ENCODE peak calls at places on chromosomes 12 and 14, in eight cellular contexts. S, X, C, A, Y, T, Q and J are unnamed samples.

GRCh38 chr14:100573009-100573756 is 14.0 kb downstream of the BEGAIN start:
- DNase-seq in A (no peak), Y (no peak), S (no peak), T (no peak), X (no peak), Q (no peak), C (no peak), J (no peak)

GRCh38 chr12:2003676-2004112 is 563 bp downstream of the DCP1B start:
- DNase-seq in S (no peak), T (no peak), Q (no peak), A (peak), C (no peak), X (no peak), Y (no peak), J (no peak)

GRCh38 chr12:12685305-12685704 is 10.7 kb downstream of the GPR19 start:
- DNase-seq in T (no peak), Y (no peak), S (no peak), Q (no peak), X (no peak), C (no peak), A (no peak), J (no peak)

GRCh38 chr14:21084396-21084795 is 14.1 kb downstream of the ZNF219 start:
- DNase-seq in Y (no peak), T (no peak), Q (no peak), A (no peak), S (no peak), C (no peak), X (no peak), J (no peak)

GRCh38 chr12:113247123-113248045 is 26.1 kb downstream of the TPCN1 start:
- DNase-seq in A (no peak), Y (no peak), S (no peak), X (no peak), C (peak), T (peak), Q (no peak), J (peak)

GRCh38 chr14:98240396-98240795 is 1031.6 kb downstream of the BCL11B start:
- DNase-seq in T (no peak), X (no peak), C (no peak), S (no peak), Q (no peak), Y (no peak), A (no peak), J (no peak)

GRCh38 chr14:102988054-102988453 is 65.6 kb downstream of the AMN start:
- DNase-seq in Y (no peak), A (no peak), T (peak), S (no peak), Q (no peak), X (peak), C (no peak), J (no peak)

GRCh38 chr14:50018236-50019210 is 97.8 kb downstream of the VCPKMT start:
- DNase-seq in A (no peak), S (no peak), C (no peak), Q (no peak), T (peak), Y (no peak), X (peak), J (no peak)

GRCh38 chr12:113214938-113215400 is 6.3 kb upstream of the TPCN1 start:
- DNase-seq in S (no peak), Y (peak), X (peak), T (peak), A (peak), C (peak), Q (peak), J (no peak)

GRCh38 chr14:52790011-52790755 is 1.2 kb downstream of the GNPNAT1 start:
- DNase-seq in T (peak), A (no peak), X (peak), C (no peak), S (no peak), Q (no peak), Y (no peak), J (no peak)

GRCh38 chr14:101358726-101359125 is 202.6 kb upstream of the DIO3 start:
- DNase-seq in T (no peak), A (no peak), Y (no peak), Q (no peak), X (no peak), S (no peak), C (no peak), J (no peak)

GRCh38 chr12:124469193-124469888 is 98.1 kb downstream of the NCOR2 start:
- DNase-seq in C (no peak), S (no peak), X (peak), T (no peak), Q (no peak), Y (no peak), A (no peak), J (peak)

GRCh38 chr14:88604213-88604612 is 41.4 kb downstream of the ZC3H14 start:
- DNase-seq in A (no peak), Y (no peak), S (no peak), C (no peak), X (no peak), Q (no peak), T (no peak), J (no peak)

GRCh38 chr12:78096909-78097597 is 266.4 kb downstream of the NAV3 start:
- DNase-seq in T (peak), X (no peak), S (no peak), C (no peak), Q (no peak), Y (no peak), A (peak), J (no peak)

GRCh38 chr12:2198088-2198501 is 145.3 kb downstream of the CACNA1C start:
- DNase-seq in Y (no peak), Q (peak), A (peak), S (no peak), X (no peak), T (no peak), C (no peak), J (no peak)

GRCh38 chr12:51132693-51133092 is 40.2 kb downstream of the TFCP2 start:
- DNase-seq in C (no peak), S (no peak), A (no peak), X (no peak), T (no peak), Y (no peak), Q (no peak), J (no peak)

GRCh38 chr14:92656306-92656705 is 92.1 kb downstream of the LGMN start:
- DNase-seq in C (no peak), A (no peak), Q (no peak), Y (no peak), T (no peak), S (no peak), X (no peak), J (no peak)

GRCh38 chr12:58487280-58488141 is 432.8 kb downstream of the LRIG3 start:
- DNase-seq in Y (no peak), C (no peak), X (no peak), S (no peak), T (no peak), Q (no peak), A (peak), J (no peak)

GRCh38 chr14:68506021-68506644 is 286.7 kb downstream of the ZFP36L1 start:
- DNase-seq in Y (no peak), S (no peak), X (no peak), C (peak), T (peak), A (peak), Q (no peak), J (no peak)

GRCh38 chr14:71395151-71395604 is 487.9 kb downstream of the PCNX1 start:
- DNase-seq in T (no peak), A (peak), C (no peak), Y (no peak), S (no peak), X (no peak), Q (no peak), J (no peak)

GRCh38 chr14:36767603-36768281 is 106.1 kb downstream of the PAX9 start:
- DNase-seq in C (no peak), Y (no peak), Q (no peak), S (no peak), T (no peak), X (no peak), A (no peak), J (no peak)

GRCh38 chr12:774051-774614 is 21.8 kb downstream of the WNK1 start:
- DNase-seq in Y (no peak), X (no peak), S (no peak), Q (no peak), A (no peak), C (no peak), T (no peak), J (no peak)

GRCh38 chr12:15208140-15208539 is 13.1 kb downstream of the RERG start:
- DNase-seq in A (peak), Q (no peak), Y (no peak), X (peak), S (no peak), C (no peak), T (no peak), J (no peak)
- TF ChIP-seq CTCF in A (peak), Q (peak), Y (no peak), X (peak), S (no peak), C (peak), T (no peak), J (peak)

GRCh38 chr12:6354539-6355393 is 12.9 kb upstream of the TNFRSF1A start:
- DNase-seq in C (no peak), X (no peak), Q (no peak), S (no peak), A (no peak), T (no peak), Y (no peak), J (no peak)
- TF ChIP-seq CTCF in C (no peak), X (no peak), Q (no peak), S (no peak), A (no peak), T (no peak), Y (no peak), J (no peak)

GRCh38 chr12:14495326-14495725 is 72.4 kb downstream of the PLBD1 start:
- DNase-seq in A (no peak), C (no peak), T (no peak), Y (no peak), S (no peak), X (no peak), Q (no peak), J (no peak)
- TF ChIP-seq CTCF in A (no peak), C (no peak), T (no peak), Y (no peak), S (no peak), X (no peak), Q (no peak), J (no peak)

GRCh38 chr12:122868471-122869177 is 27.3 kb downstream of the VPS37B start:
- DNase-seq in Q (no peak), X (no peak), A (no peak), C (peak), T (no peak), S (no peak), Y (no peak), J (no peak)

GRCh38 chr12:122869207-122869973 is 26.5 kb downstream of the VPS37B start:
- DNase-seq in S (no peak), X (no peak), C (peak), A (no peak), T (no peak), Q (no peak), Y (no peak), J (no peak)

GRCh38 chr12:122866379-122866778 is 29.5 kb downstream of the VPS37B start:
- DNase-seq in Q (no peak), T (no peak), Y (no peak), C (peak), X (no peak), S (no peak), A (no peak), J (no peak)

GRCh38 chr12:122866950-122867607 is 28.8 kb downstream of the VPS37B start:
- DNase-seq in C (peak), Q (no peak), Y (no peak), T (no peak), X (no peak), S (no peak), A (no peak), J (no peak)

DNA sequence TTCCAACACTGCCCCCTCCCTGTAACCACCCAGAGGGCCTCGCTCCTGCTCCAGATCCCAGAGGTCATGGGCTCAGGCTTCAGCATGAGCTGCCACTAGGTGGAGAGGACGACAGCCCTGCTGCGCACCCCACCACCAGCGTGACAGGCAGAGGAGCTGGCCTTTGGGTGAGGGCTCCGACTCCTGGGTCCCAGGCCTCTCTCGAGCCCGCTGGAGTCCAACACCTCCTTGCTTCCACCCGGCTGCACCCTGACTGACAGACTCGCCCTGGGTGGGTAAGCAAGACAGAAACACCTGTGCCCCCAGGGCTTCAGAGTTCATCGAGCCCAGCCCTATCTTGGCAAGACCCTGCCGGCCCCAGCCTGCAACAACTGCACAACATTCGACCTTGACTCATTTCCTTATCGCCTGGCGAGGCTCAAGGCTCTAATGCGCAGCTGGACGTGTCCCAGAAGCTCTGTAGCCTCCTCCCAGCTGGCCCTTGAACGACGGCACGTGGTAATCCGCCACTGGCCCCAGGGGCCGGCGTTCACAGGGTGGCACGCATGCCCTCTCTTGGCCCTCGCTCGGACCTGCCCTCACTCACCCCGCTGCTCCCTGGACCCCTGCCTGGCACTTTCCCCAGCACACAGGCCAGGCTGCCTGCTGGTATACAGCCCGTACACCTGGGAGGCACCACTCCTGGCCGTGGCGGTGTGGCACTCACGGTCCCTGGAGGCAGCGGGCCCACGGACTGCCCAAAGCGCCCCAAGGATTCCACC is 28.0 kb downstream of the VPS37B start:
- DNase-seq in A (no peak), C (peak), T (peak), S (no peak), X (peak), Q (no peak), Y (no peak), J (no peak)
- TF ChIP-seq CTCF in A (no peak), C (no peak), T (no peak), S (peak), X (peak), Q (peak), Y (peak), J (peak)

DNA sequence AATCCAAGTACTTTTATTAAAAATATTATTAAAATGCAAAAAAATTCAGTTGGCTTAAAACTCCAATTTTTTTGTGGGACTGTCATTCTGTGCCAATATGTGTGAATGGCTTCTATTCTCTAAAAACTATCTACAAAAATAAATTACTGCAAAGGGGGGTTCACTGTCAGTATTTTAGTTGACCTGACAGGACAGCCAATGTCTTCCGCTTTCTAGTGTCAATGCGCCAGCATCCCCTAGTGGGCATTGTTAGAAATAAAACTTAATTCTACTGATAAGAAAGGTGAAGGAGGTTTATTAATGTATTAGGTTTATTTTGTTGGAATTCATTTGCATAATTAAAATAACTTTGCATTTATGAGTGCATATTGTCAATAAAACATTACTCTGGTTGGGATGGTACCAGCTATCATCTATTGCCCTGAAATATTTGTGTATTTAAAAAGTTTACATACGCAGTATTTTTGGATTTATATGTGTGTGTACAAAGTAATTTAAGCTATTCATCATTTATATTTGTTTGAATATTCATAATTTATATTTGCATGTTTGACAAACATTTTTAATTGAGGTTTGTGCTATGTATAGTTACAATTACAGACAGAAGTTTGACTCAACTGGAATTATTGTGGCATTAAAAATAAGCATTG is 527.2 kb downstream of the FLRT2 start:
- DNase-seq in A (peak), S (peak), Y (no peak), X (peak), Q (no peak), C (no peak), T (peak), J (no peak)
- TF ChIP-seq CTCF in A (peak), S (peak), Y (peak), X (peak), Q (peak), C (peak), T (peak), J (peak)

GRCh38 chr12:87233636-87234035 is 795.6 kb downstream of the C12orf50 start:
- DNase-seq in X (no peak), A (peak), Q (no peak), C (no peak), Y (no peak), S (no peak), T (no peak), J (no peak)

GRCh38 chr12:87227157-87227556 is 802.0 kb downstream of the C12orf50 start:
- DNase-seq in S (no peak), X (no peak), A (peak), T (no peak), Y (no peak), Q (no peak), C (no peak), J (no peak)

GRCh38 chr12:87234898-87235297 is 794.3 kb downstream of the C12orf50 start:
- DNase-seq in Y (no peak), T (no peak), Q (no peak), X (no peak), S (no peak), C (no peak), A (no peak), J (no peak)

GRCh38 chr12:87231818-87232217 is 797.4 kb downstream of the C12orf50 start:
- DNase-seq in C (no peak), Y (no peak), T (no peak), X (no peak), Q (no peak), S (no peak), A (no peak), J (no peak)
- TF ChIP-seq CTCF in C (no peak), Y (no peak), T (no peak), X (no peak), Q (no peak), S (no peak), A (no peak), J (no peak)

GRCh38 chr12:110613771-110614684 is at the start of gene TCTN1:
- DNase-seq in A (peak), X (peak), Y (peak), C (peak), S (peak), Q (peak), T (peak), J (peak)

GRCh38 chr12:110615171-110615570 is 1.2 kb downstream of the TCTN1 start:
- DNase-seq in Y (no peak), A (no peak), Q (no peak), X (no peak), S (no peak), T (no peak), C (no peak), J (no peak)

GRCh38 chr12:110616471-110617115 is 2.7 kb downstream of the TCTN1 start:
- DNase-seq in C (no peak), A (no peak), Y (no peak), T (no peak), Q (no peak), X (no peak), S (no peak), J (no peak)

GRCh38 chr12:110622582-110622981 is 8.7 kb downstream of the TCTN1 start:
- DNase-seq in T (no peak), X (no peak), Y (no peak), A (no peak), S (no peak), C (no peak), Q (no peak), J (no peak)

DNA sequence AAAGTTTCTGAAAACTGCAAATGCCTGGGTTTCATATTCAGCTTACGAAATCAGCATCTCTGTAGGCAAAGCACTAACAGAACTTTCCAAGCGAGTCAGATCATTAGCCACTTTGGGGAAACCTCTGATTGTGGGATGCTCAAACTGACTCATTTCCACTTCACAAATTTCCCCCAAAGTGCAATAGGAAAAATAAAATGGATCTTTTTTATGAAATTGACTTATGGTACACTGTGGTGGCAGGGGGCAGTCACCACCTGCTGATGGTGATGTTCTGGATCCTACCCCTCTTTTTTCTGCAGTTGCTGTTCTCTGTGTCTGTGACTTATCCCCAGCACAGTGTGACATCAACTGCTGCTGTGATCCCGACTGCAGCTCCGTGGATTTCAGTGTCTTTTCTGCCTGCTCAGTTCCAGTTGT is 5.6 kb downstream of the TCTN1 start:
- DNase-seq in Y (peak), C (no peak), S (peak), T (no peak), X (no peak), A (no peak), Q (no peak), J (no peak)
- TF ChIP-seq CTCF in Y (peak), C (no peak), S (peak), T (no peak), X (no peak), A (no peak), Q (no peak), J (peak)

GRCh38 chr14:74562515-74563232 is 49.4 kb downstream of the LTBP2 start:
- DNase-seq in A (no peak), Y (no peak), S (no peak), T (no peak), C (peak), Q (no peak), X (peak), J (no peak)
- TF ChIP-seq CTCF in A (no peak), Y (no peak), S (no peak), T (no peak), C (no peak), Q (no peak), X (no peak), J (peak)

GRCh38 chr14:23569443-23570151 is 2.0 kb upstream of the AP1G2 start:
- DNase-seq in T (no peak), Q (peak), A (no peak), Y (no peak), X (peak), S (no peak), C (no peak), J (peak)
- TF ChIP-seq CTCF in T (no peak), Q (peak), A (no peak), Y (no peak), X (no peak), S (no peak), C (no peak), J (no peak)